ENCODE peak calls at places on chromosomes 2 and 18, in four cellular contexts. O is CD8-positive, alpha-beta T cell; J is AG09309; Q is suprapubic skin. R is an unnamed sample.
A peak's percentile ranks its signal among the peaks of the same experiment; 100 is the strongest.

GRCh38 chr18:60684843-60685513 is 312.4 kb upstream of the MC4R start:
- DNase-seq in O (no peak), J (peak; percentile 5), Q (no peak), R (peak; percentile 54)

GRCh38 chr2:111227716-111228141 is 107.0 kb downstream of the BCL2L11 start:
- DNase-seq in O (no peak), J (peak; percentile 62), Q (no peak), R (no peak)

GRCh38 chr2:139790807-139791206 is 1010.6 kb upstream of the NXPH2 start:
- DNase-seq in O (no peak), J (no peak), Q (no peak), R (peak; percentile 55)

GRCh38 chr2:13091463-13091862 is 374.7 kb downstream of the TRIB2 start:
- DNase-seq in O (no peak), J (no peak), Q (no peak), R (peak; percentile 6)

GRCh38 chr2:1661891-1662605 is 82.3 kb downstream of the PXDN start:
- DNase-seq in O (no peak), J (no peak), Q (peak; percentile 75), R (no peak)

GRCh38 chr2:181682026-181682789 is 1.9 kb upstream of the NEUROD1 start:
- DNase-seq in O (no peak), J (no peak), Q (no peak), R (no peak)

GRCh38 chr2:18910843-18911242 is 321.5 kb upstream of the NT5C1B start:
- DNase-seq in O (no peak), J (peak; percentile 84), Q (no peak), R (peak; percentile 92)

GRCh38 chr2:143955416-143956075 is 564.4 kb downstream of the ZEB2 start:
- DNase-seq in O (no peak), J (no peak), Q (no peak), R (peak; percentile 19)

GRCh38 chr2:22904126-22904684 is 480.8 kb upstream of the KLHL29 start:
- DNase-seq in O (no peak), J (no peak), Q (no peak), R (peak; percentile 1)

GRCh38 chr2:160613466-160614153 is 120.0 kb upstream of the RBMS1 start:
- DNase-seq in O (no peak), J (peak; percentile 28), Q (no peak), R (peak; percentile 77)

GRCh38 chr18:33424266-33424946 is 16.1 kb downstream of the CCDC178 start:
- DNase-seq in O (no peak), J (no peak), Q (no peak), R (no peak)

GRCh38 chr2:105600949-105601708 is 143.6 kb upstream of the NCK2 start:
- DNase-seq in O (no peak), J (no peak), Q (no peak), R (no peak)

GRCh38 chr2:185811580-185811979 is 73.0 kb downstream of the FSIP2 start:
- DNase-seq in O (no peak), J (no peak), Q (no peak), R (no peak)

GRCh38 chr2:71532327-71532726 is 79.0 kb downstream of the DYSF start:
- DNase-seq in O (no peak), J (no peak), Q (no peak), R (no peak)

DNA sequence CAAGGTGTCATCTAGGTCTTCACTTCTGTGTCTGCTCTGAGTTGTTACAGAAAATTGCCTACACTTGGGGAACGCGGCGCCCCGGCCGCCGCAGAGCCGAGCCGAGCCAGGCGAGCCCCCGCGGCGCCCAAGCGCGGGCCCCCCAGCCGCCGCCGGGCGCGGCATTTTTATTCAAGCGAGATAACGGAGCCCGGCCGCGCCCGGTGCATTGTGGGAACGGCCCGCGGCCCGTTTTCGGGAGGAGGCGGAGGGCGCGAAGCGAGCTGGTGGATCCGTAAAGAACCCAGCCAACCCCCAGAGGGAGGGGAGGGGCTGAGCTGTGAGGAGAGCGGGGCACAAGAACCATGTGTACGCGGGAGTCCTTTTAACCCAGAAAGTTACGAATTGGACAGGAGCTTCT is 191.8 kb downstream of the FTCDNL1 start:
- DNase-seq in O (no peak), J (no peak), Q (no peak), R (no peak)
- H3K4me3 ChIP-seq in O (no peak overlapping the region), J (peak overlapping the region; percentile 40), Q (peak overlapping the region; percentile 40), R (no peak overlapping the region)

DNA sequence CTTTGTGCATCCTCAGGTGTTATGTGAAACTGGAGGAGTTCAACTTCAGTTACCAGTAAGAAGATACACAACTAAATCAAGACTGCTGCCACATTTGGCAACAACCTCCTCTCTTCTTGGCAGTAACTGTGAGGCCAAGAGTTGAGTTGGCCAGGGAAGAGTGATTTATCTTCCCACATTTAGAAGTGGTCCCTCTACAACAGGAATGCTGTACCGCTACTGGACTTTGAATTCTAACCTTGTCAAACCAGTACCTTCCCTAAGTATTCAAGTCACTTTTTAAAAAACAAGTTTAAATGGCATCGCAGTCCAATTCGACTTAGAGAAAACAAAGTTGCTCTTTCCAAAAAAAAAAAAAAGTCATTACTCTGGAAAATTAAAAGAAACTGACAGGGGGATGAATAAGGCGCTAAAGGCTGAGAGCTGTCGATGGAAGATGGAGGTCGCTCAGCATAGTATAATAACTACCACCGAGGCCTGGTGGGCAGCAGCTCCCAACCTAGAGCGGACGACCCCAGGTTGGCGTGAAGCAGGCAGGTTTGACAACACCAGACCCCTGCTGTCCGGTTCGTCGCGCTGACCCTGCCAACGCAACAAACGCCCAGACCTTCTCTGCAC is 1.0 kb downstream of the MAP4K3 start:
- DNase-seq in O (no peak), J (no peak), Q (no peak), R (peak; percentile 22)
- TF ChIP-seq CTCF in O (no peak), J (no peak), Q (no peak), R (no peak)

GRCh38 chr2:231125272-231125671 is 430 bp upstream of the HTR2B start:
- DNase-seq in O (no peak), J (no peak), Q (no peak), R (no peak)
- H3K4me3 ChIP-seq in O (no peak overlapping the region), J (no peak overlapping the region), Q (no peak overlapping the region), R (no peak overlapping the region)

GRCh38 chr2:26615336-26616031 is 25.7 kb downstream of the CIB4 start:
- DNase-seq in O (no peak), J (no peak), Q (no peak), R (peak; percentile 21)
- TF ChIP-seq CTCF in O (no peak), J (peak; percentile 20), Q (no peak), R (no peak)

GRCh38 chr2:24009680-24010476 is at the start of gene MFSD2B:
- DNase-seq in O (no peak), J (no peak), Q (no peak), R (no peak)
- H3K4me3 ChIP-seq in O (no peak within 1 kb of the TSS), J (peak within 1 kb of the TSS; percentile 47), Q (peak within 1 kb of the TSS; percentile 54), R (peak within 1 kb of the TSS; percentile 34)

DNA sequence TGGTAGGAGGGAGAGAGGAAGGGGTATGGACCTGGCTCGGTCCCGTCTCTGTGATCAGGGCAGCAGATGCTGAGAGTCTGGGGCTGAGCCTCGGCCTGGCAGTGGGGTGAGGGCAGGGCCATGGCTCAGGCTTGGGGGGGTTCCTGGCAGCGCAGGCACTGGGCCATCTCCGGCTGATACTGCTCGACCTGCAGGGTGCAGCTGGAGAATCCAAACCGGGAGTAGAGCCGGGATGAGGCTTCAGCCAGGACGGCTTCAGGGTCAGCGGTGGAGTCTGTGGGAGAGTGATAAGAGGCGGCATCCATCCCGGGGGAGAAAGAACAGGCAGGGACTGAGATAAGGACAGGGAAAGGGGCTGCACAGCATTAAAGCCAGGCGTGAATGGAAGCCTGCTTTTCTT is 7.7 kb downstream of the SLC30A3 start:
- DNase-seq in O (no peak), J (no peak), Q (no peak), R (no peak)
- TF ChIP-seq CTCF in O (no peak), J (no peak), Q (no peak), R (no peak)

R was measured in epithelial cell of esophagus.